ENCODE peak calls at places on chromosomes 5 and 9, in four cellular contexts. G is GM23248, F is pancreas, Z is RWPE1. T is an unnamed sample.

GRCh38 chr5:169906745-169907649 is 73.3 kb downstream of the INSYN2B start:
- DNase-seq in G (peak), F (no peak), Z (no peak), T (no peak)

GRCh38 chr5:150412319-150413175 is at the start of gene CD74:
- DNase-seq in G (peak), F (peak), Z (peak), T (peak)

GRCh38 chr9:75601280-75601679 is 289.2 kb upstream of the PCSK5 start:
- DNase-seq in G (no peak), F (no peak), Z (no peak), T (no peak)

GRCh38 chr5:144697847-144698262 is 527.2 kb downstream of the KCTD16 start:
- DNase-seq in G (peak), F (no peak), Z (peak), T (no peak)

GRCh38 chr9:123382659-123383511 is 26.9 kb downstream of the CRB2 start:
- DNase-seq in G (no peak), F (no peak), Z (no peak), T (no peak)

GRCh38 chr5:61667523-61668229 is 335.6 kb downstream of the ZSWIM6 start:
- DNase-seq in G (peak), F (no peak), Z (no peak), T (no peak)

GRCh38 chr5:157821405-157821804 is 37.5 kb downstream of the CLINT1 start:
- DNase-seq in G (no peak), F (no peak), Z (no peak), T (no peak)

GRCh38 chr9:68949271-68950000 is 64.5 kb downstream of the PRKACG start:
- DNase-seq in G (no peak), F (no peak), Z (no peak), T (no peak)

GRCh38 chr5:149317281-149318048 is 27.8 kb upstream of the GRPEL2 start:
- DNase-seq in G (peak), F (no peak), Z (peak), T (no peak)

GRCh38 chr5:57316798-57317327 is 143.0 kb downstream of the GPBP1 start:
- DNase-seq in G (peak), F (no peak), Z (no peak), T (no peak)

GRCh38 chr9:134192311-134192950 is 28.1 kb upstream of the RNU6ATAC start:
- DNase-seq in G (no peak), F (peak), Z (no peak), T (no peak)

GRCh38 chr5:78187172-78187571 is 107.3 kb downstream of the AP3B1 start:
- DNase-seq in G (no peak), F (no peak), Z (no peak), T (no peak)
- H3K27ac ChIP-seq in G (no peak), F (no peak), Z (no peak), T (no peak)

GRCh38 chr9:8651830-8652229 is 852.3 kb upstream of the DMAC1 start:
- DNase-seq in G (no peak), F (no peak), Z (no peak), T (no peak)
- H3K27ac ChIP-seq in G (no peak), F (no peak), Z (no peak), T (peak)

GRCh38 chr9:129987941-129988340 is 55.0 kb downstream of the FNBP1 start:
- DNase-seq in G (no peak), F (no peak), Z (no peak), T (no peak)

GRCh38 chr9:129990269-129991005 is 52.6 kb downstream of the FNBP1 start:
- DNase-seq in G (peak), F (no peak), Z (no peak), T (no peak)

GRCh38 chr9:129988607-129989361 is 54.2 kb downstream of the FNBP1 start:
- DNase-seq in G (no peak), F (no peak), Z (no peak), T (no peak)

GRCh38 chr9:129989362-129989708 is 53.7 kb downstream of the FNBP1 start:
- DNase-seq in G (no peak), F (no peak), Z (no peak), T (no peak)

DNA sequence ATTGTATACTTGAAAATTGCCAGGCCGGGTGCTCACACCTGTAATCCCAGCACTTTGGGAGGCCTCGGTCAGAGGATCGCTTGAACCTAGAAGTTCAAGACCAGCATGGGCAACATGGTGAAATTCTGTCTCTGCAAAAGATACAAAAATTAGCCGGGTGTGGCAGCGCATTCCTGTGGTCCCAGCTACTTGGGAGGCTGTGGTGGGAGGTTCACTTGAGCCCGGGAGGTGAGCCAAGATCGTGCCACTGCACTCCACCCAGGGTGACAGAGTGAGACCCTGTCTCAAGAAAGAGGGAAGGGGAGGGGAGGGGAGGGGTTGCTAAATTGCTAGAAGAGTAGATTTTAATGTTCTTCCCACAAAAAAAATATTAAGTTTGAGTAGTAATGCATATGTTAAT is 53.2 kb downstream of the FNBP1 start:
- DNase-seq in G (peak), F (no peak), Z (no peak), T (no peak)
- H3K27ac ChIP-seq in G (peak), F (no peak), Z (peak), T (no peak)

DNA sequence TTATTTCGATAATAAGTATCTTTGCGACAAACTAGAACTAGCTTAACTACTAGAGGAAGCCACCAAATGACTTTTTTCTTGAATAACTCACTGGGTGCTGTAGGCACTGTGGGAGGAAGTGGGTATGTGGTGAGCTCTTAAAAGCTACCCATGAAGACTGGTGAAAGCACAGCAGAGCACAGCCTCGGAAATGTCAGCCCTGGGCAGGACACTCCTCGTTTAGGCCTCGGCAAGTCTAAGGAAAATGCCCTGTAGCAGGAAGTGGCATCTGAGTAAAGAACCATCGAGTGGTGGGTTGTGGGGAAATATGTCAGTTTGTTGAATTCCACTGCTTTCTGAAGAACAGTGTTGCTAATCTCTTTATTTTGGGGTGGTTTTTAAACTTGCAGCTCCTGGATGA is 44.0 kb upstream of the NCS1 start:
- DNase-seq in G (no peak), F (no peak), Z (no peak), T (no peak)
- H3K27ac ChIP-seq in G (peak), F (no peak), Z (no peak), T (no peak)

DNA sequence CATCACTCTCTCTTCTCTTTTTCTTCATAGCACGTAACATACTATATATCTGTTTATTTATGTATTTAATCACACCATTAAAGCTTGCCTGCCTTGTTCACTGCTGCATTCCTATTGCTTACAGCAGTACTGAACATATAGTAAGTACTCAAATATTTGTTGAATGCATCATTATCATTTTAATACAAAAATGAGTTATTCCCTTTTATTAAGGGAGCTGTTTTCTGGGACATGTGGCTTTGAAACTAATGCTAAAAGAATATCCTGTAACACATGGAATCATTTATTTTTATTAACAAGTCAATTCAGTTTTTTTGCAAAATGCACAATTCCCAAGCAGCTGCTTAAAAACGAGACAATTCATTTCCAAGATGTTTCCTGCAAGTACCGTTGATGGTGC is 148.3 kb upstream of the NR3C1 start:
- DNase-seq in G (peak), F (no peak), Z (no peak), T (no peak)
- H3K27ac ChIP-seq in G (peak), F (no peak), Z (no peak), T (no peak)

GRCh38 chr5:77850536-77851228 is 74.5 kb upstream of the TBCA start:
- DNase-seq in G (no peak), F (no peak), Z (no peak), T (no peak)
- H3K27ac ChIP-seq in G (no peak), F (no peak), Z (no peak), T (peak)

DNA sequence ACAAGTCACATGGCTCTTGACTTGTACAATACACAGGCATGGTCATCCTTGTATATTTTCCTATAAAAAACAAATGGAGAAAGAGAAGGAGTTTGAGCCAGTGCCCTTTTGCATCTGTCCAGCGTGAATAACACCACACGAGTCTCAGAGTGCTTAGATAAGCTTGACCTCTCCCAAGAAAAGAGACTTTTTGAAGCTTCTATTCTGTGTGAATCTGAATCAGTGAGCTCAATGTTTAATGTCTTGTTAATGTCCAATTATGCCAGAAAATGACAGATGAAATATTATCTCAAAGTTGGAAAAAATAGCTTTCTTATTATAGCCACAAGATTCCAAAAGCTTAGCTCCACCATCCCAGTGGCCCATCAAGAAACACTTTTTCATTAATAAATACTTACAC is 31.0 kb upstream of the LPAR1 start:
- DNase-seq in G (no peak), F (no peak), Z (no peak), T (no peak)
- H3K27ac ChIP-seq in G (peak), F (no peak), Z (no peak), T (no peak)

T was measured in caudate nucleus.